ENCODE peak calls at places on chromosome 5, in four cellular contexts. Z, V, K and G are unnamed samples.

GRCh38 chr5:140249536-140249935 is 53.4 kb downstream of the PFDN1 start:
- DNase-seq in K (no peak), V (peak; percentile 40), Z (no peak), G (no peak)

GRCh38 chr5:56760723-56761122 is 54.6 kb upstream of the MAP3K1 start:
- DNase-seq in Z (no peak), V (no peak), K (no peak), G (no peak)

GRCh38 chr5:134041570-134042411 is 37.0 kb upstream of the VDAC1 start:
- DNase-seq in V (no peak), Z (no peak), K (no peak), G (no peak)

GRCh38 chr5:142958933-142959682 is 188.9 kb downstream of the ARHGAP26 start:
- DNase-seq in V (no peak), K (no peak), Z (no peak), G (no peak)

GRCh38 chr5:102753889-102754498 is 1.1 kb upstream of the PAM start:
- DNase-seq in Z (no peak), V (peak; percentile 24), K (no peak), G (no peak)

GRCh38 chr5:27316283-27316675 is 277.9 kb upstream of the CDH9 start:
- DNase-seq in Z (no peak), K (peak; percentile 30), V (no peak), G (no peak)

GRCh38 chr5:109315245-109315644 is 94.5 kb downstream of the PJA2 start:
- DNase-seq in Z (no peak), V (no peak), K (no peak), G (no peak)

GRCh38 chr5:93436083-93436482 is 144.9 kb downstream of the NR2F1-AS1 start:
- DNase-seq in Z (no peak), K (no peak), V (no peak), G (no peak)

GRCh38 chr5:125151150-125151932 is 404.9 kb upstream of the ZNF608 start:
- DNase-seq in V (no peak), K (no peak), Z (no peak), G (no peak)

GRCh38 chr5:95619096-95619495 is 791 bp upstream of the GPR150 start:
- DNase-seq in V (no peak), Z (no peak), K (no peak), G (no peak)